ENCODE peak calls at places on chromosomes 1 and 21, in ten cellular contexts. U, H, X, S, M, J, K, Q, I and R are unnamed samples.

GRCh38 chr1:155079487-155080249 is 1.0 kb downstream of the EFNA3 start:
- DNase-seq in K (no peak), U (no peak), I (no peak), Q (no peak), H (no peak), J (no peak), X (no peak), S (no peak), M (peak), R (no peak)

GRCh38 chr1:77473690-77474089 is 191.9 kb downstream of the AK5 start:
- DNase-seq in M (no peak), Q (peak), I (peak), S (peak), J (no peak), K (peak), H (no peak), U (no peak), X (no peak), R (no peak)

GRCh38 chr1:153597206-153597605 is 15.7 kb downstream of the S100A16 start:
- DNase-seq in M (no peak), U (no peak), S (peak), K (no peak), I (no peak), X (no peak), J (no peak), Q (peak), H (no peak), R (no peak)

GRCh38 chr21:45105906-45106485 is 31.6 kb downstream of the ADARB1 start:
- DNase-seq in J (no peak), K (no peak), S (no peak), Q (no peak), I (no peak), M (no peak), H (no peak), U (no peak), X (no peak), R (no peak)

GRCh38 chr1:20731057-20731991 is 1.2 kb downstream of the SH2D5 start:
- DNase-seq in I (no peak), U (peak), Q (peak), M (no peak), K (no peak), J (no peak), H (no peak), X (no peak), S (no peak), R (peak)

GRCh38 chr1:34590211-34590623 is 164.6 kb upstream of the GJB5 start:
- DNase-seq in X (no peak), J (no peak), Q (peak), H (no peak), U (no peak), I (peak), M (no peak), K (no peak), S (no peak), R (no peak)

GRCh38 chr21:29104239-29104708 is 26.2 kb upstream of the MAP3K7CL start:
- DNase-seq in S (peak), K (no peak), H (no peak), I (no peak), M (no peak), Q (no peak), X (no peak), J (no peak), U (no peak), R (no peak)

GRCh38 chr1:110734146-110734680 is 59.5 kb upstream of the KCNA3 start:
- DNase-seq in Q (no peak), S (no peak), U (no peak), H (no peak), I (no peak), X (no peak), J (no peak), K (peak), M (no peak), R (no peak)

GRCh38 chr1:234608026-234608719 is 1.8 kb downstream of the IRF2BP2 start:
- DNase-seq in H (peak), X (peak), J (peak), K (peak), I (no peak), M (peak), Q (peak), U (peak), S (peak), R (peak)

GRCh38 chr1:199029855-199030254 is 391.0 kb downstream of the PTPRC start:
- DNase-seq in H (no peak), J (no peak), X (no peak), K (no peak), M (no peak), I (peak), S (peak), Q (no peak), U (no peak), R (no peak)

GRCh38 chr1:32180186-32181060 is 948 bp downstream of the TXLNA start:
- DNase-seq in H (no peak), U (no peak), J (peak), I (no peak), Q (peak), X (peak), S (peak), K (peak), M (peak), R (peak)

GRCh38 chr1:186812560-186812959 is 16.2 kb upstream of the PLA2G4A start:
- DNase-seq in X (no peak), I (no peak), J (no peak), Q (no peak), S (peak), K (no peak), U (no peak), H (no peak), M (no peak), R (no peak)

GRCh38 chr1:226403522-226404034 is 4.3 kb downstream of the PARP1 start:
- DNase-seq in M (no peak), Q (peak), S (peak), X (no peak), I (no peak), U (no peak), J (no peak), H (no peak), K (peak), R (peak)

GRCh38 chr1:238653693-238654321 is 732.6 kb upstream of the CHRM3 start:
- DNase-seq in Q (no peak), H (no peak), S (peak), U (no peak), J (no peak), I (no peak), K (no peak), M (no peak), X (no peak), R (no peak)

GRCh38 chr1:212630159-212630900 is 21.8 kb downstream of the ATF3 start:
- DNase-seq in X (peak), I (no peak), H (peak), S (no peak), J (peak), K (peak), Q (peak), M (peak), U (peak), R (peak)

GRCh38 chr21:44533891-44534627 is 5.9 kb downstream of the KRTAP10-1 start:
- DNase-seq in H (no peak), J (no peak), K (no peak), S (no peak), I (no peak), X (no peak), Q (no peak), U (no peak), M (no peak), R (no peak)

GRCh38 chr1:158506369-158506987 is 34.5 kb downstream of the OR10R2 start:
- DNase-seq in M (peak), S (no peak), Q (peak), K (no peak), X (peak), I (no peak), J (no peak), U (peak), H (peak), R (peak)

GRCh38 chr1:214466759-214467585 is 84.4 kb downstream of the PTPN14 start:
- DNase-seq in K (no peak), J (no peak), H (no peak), Q (no peak), M (no peak), S (no peak), X (no peak), I (no peak), U (no peak), R (no peak)

GRCh38 chr1:25580933-25581332 is 35.7 kb upstream of the MAN1C1 start:
- DNase-seq in J (no peak), X (no peak), U (no peak), K (peak), S (no peak), H (no peak), I (no peak), Q (no peak), M (no peak), R (no peak)

GRCh38 chr21:46388896-46389295 is 64.9 kb downstream of the PCNT start:
- DNase-seq in J (no peak), U (no peak), Q (no peak), K (no peak), X (no peak), I (no peak), S (no peak), H (no peak), M (no peak), R (no peak)

GRCh38 chr1:16148329-16149092 is 7.4 kb downstream of the EPHA2 start:
- DNase-seq in S (no peak), K (no peak), I (no peak), Q (no peak), U (no peak), X (no peak), J (no peak), M (no peak), H (no peak), R (no peak)

GRCh38 chr1:226973371-226973897 is 33.3 kb downstream of the COQ8A start:
- DNase-seq in U (no peak), H (no peak), I (no peak), J (peak), M (no peak), S (no peak), K (no peak), Q (no peak), X (no peak), R (peak)

GRCh38 chr1:158039380-158039779 is 45.9 kb downstream of the KIRREL1 start:
- DNase-seq in M (no peak), U (no peak), I (no peak), X (no peak), S (no peak), H (no peak), J (no peak), K (no peak), Q (no peak), R (no peak)

GRCh38 chr1:113747376-113747775 is 11.9 kb downstream of the PHTF1 start:
- DNase-seq in X (no peak), H (no peak), K (no peak), U (no peak), I (no peak), S (peak), M (no peak), J (no peak), Q (no peak), R (no peak)

GRCh38 chr1:34779526-34779925 is 1.5 kb upstream of the GJB3 start:
- DNase-seq in S (no peak), I (peak), J (no peak), H (no peak), U (no peak), Q (no peak), K (no peak), M (no peak), X (no peak), R (no peak)

GRCh38 chr1:44611866-44612265 is 62.4 kb downstream of the TMEM53 start:
- DNase-seq in X (no peak), M (no peak), I (no peak), Q (no peak), H (no peak), J (no peak), S (no peak), K (no peak), U (no peak), R (no peak)

GRCh38 chr1:43592974-43593683 is 56.8 kb upstream of the KDM4A start:
- DNase-seq in M (no peak), I (no peak), U (no peak), K (no peak), S (no peak), H (no peak), Q (no peak), X (no peak), J (no peak), R (no peak)